ENCODE peak calls at places on chromosome 1, in four cellular contexts. H, D, N and I are unnamed samples.

GRCh38 chr1:200233393-200233792 is 176.4 kb downstream of the ZNF281 start:
- DNase-seq in H (no peak), D (no peak), N (no peak), I (no peak)

GRCh38 chr1:63615809-63616420 is 22.7 kb downstream of the PGM1 start:
- DNase-seq in H (peak; percentile 72), D (no peak), N (peak; percentile 26), I (peak; percentile 42)

GRCh38 chr1:15174615-15174983 is 21.1 kb downstream of the TMEM51 start:
- DNase-seq in H (no peak), D (no peak), N (no peak), I (no peak)

GRCh38 chr1:59846895-59847282 is 32.1 kb downstream of the HOOK1 start:
- DNase-seq in H (no peak), D (no peak), N (no peak), I (no peak)

GRCh38 chr1:26015358-26015757 is 6.2 kb upstream of the EXTL1 start:
- DNase-seq in H (no peak), D (peak; percentile 35), N (no peak), I (no peak)

GRCh38 chr1:160293020-160293968 is 8.4 kb upstream of the PEX19 start:
- DNase-seq in H (no peak), D (no peak), N (no peak), I (no peak)

GRCh38 chr1:224343679-224344078 is 13.0 kb upstream of the CNIH4 start:
- DNase-seq in H (no peak), D (no peak), N (no peak), I (no peak)

GRCh38 chr1:156892190-156893047 is 1.1 kb upstream of the PEAR1 start:
- DNase-seq in H (peak; percentile 75), D (peak; percentile 36), N (peak; percentile 93), I (peak; percentile 91)

GRCh38 chr1:234431255-234431654 is 47.7 kb downstream of the TARBP1 start:
- DNase-seq in H (no peak), D (no peak), N (no peak), I (no peak)

GRCh38 chr1:58768971-58769808 is 14.7 kb downstream of the JUN start:
- DNase-seq in H (peak; percentile 72), D (no peak), N (peak; percentile 80), I (peak; percentile 64)

GRCh38 chr1:33349081-33349759 is 28.3 kb upstream of the A3GALT2 start:
- DNase-seq in H (peak; percentile 38), D (no peak), N (peak; percentile 70), I (peak; percentile 59)

GRCh38 chr1:25433389-25434186 is 2.9 kb downstream of the MACO1 start:
- DNase-seq in H (no peak), D (no peak), N (no peak), I (no peak)

GRCh38 chr1:46820560-46821060 is 21.8 kb downstream of the CYP4B1 start:
- DNase-seq in H (no peak), D (no peak), N (peak; percentile 23), I (no peak)

GRCh38 chr1:211327341-211327921 is 798 bp downstream of the TRAF5 start:
- DNase-seq in H (no peak), D (no peak), N (no peak), I (no peak)

GRCh38 chr1:82160036-82160435 is 359.3 kb downstream of the ADGRL2 start:
- DNase-seq in H (no peak), D (no peak), N (no peak), I (no peak)

GRCh38 chr1:24955161-24955560 is 25.1 kb upstream of the RUNX3 start:
- DNase-seq in H (no peak), D (no peak), N (no peak), I (no peak)

GRCh38 chr1:4801192-4801924 is 146.9 kb downstream of the AJAP1 start:
- DNase-seq in H (no peak), D (no peak), N (peak; percentile 80), I (peak; percentile 56)

GRCh38 chr1:147641695-147642592 is 28.4 kb downstream of the ACP6 start:
- DNase-seq in H (peak; percentile 64), D (no peak), N (no peak), I (no peak)

GRCh38 chr1:195663549-195664280 is 944.5 kb downstream of the KCNT2 start:
- DNase-seq in H (no peak), D (no peak), N (no peak), I (no peak)

GRCh38 chr1:41454406-41454805 is 30.1 kb downstream of the EDN2 start:
- DNase-seq in H (no peak), D (no peak), N (no peak), I (no peak)

GRCh38 chr1:220787069-220787614 is 429 bp downstream of the MTARC1 start:
- DNase-seq in H (peak; percentile 69), D (no peak), N (no peak), I (peak; percentile 87)

GRCh38 chr1:198423701-198424100 is 116.8 kb downstream of the ATP6V1G3 start:
- DNase-seq in H (no peak), D (no peak), N (no peak), I (no peak)

GRCh38 chr1:84736445-84736844 is 46.2 kb upstream of the SSX2IP start:
- DNase-seq in H (no peak), D (no peak), N (no peak), I (no peak)

GRCh38 chr1:41371630-41372599 is 10.7 kb downstream of the FOXO6 start:
- DNase-seq in H (no peak), D (no peak), N (peak; percentile 37), I (peak; percentile 62)

GRCh38 chr1:1003618-1004419 is 3.9 kb upstream of the HES4 start:
- DNase-seq in H (no peak), D (no peak), N (no peak), I (no peak)

GRCh38 chr1:1000357-1001056 is 610 bp upstream of the HES4 start:
- DNase-seq in H (peak; percentile 71), D (peak; percentile 34), N (peak; percentile 74), I (peak; percentile 85)

GRCh38 chr1:1001057-1001630 is 1.2 kb upstream of the HES4 start:
- DNase-seq in H (no peak), D (no peak), N (peak; percentile 20), I (peak; percentile 39)

GRCh38 chr1:999797-1000356 is at the start of gene HES4:
- DNase-seq in H (peak; percentile 91), D (peak; percentile 67), N (peak; percentile 90), I (peak; percentile 92)

GRCh38 chr1:1001631-1002300 is 1.9 kb upstream of the HES4 start:
- DNase-seq in H (peak; percentile 74), D (no peak), N (peak; percentile 80), I (peak; percentile 70)
- H3K4me3 ChIP-seq in H (peak overlapping the region; percentile 71), D (peak overlapping the region; percentile 58), N (peak overlapping the region; percentile 81), I (peak overlapping the region; percentile 67)

GRCh38 chr1:109402025-109402424 is 4.3 kb upstream of the SORT1 start:
- DNase-seq in H (no peak), D (no peak), N (no peak), I (no peak)
- H3K4me1 ChIP-seq in H (peaks cover 10% of the 10 kb centered on the region), D (no peaks in the 10 kb centered on the region), N (peaks cover 32% of the 10 kb centered on the region), I (peaks cover 20% of the 10 kb centered on the region)

DNA sequence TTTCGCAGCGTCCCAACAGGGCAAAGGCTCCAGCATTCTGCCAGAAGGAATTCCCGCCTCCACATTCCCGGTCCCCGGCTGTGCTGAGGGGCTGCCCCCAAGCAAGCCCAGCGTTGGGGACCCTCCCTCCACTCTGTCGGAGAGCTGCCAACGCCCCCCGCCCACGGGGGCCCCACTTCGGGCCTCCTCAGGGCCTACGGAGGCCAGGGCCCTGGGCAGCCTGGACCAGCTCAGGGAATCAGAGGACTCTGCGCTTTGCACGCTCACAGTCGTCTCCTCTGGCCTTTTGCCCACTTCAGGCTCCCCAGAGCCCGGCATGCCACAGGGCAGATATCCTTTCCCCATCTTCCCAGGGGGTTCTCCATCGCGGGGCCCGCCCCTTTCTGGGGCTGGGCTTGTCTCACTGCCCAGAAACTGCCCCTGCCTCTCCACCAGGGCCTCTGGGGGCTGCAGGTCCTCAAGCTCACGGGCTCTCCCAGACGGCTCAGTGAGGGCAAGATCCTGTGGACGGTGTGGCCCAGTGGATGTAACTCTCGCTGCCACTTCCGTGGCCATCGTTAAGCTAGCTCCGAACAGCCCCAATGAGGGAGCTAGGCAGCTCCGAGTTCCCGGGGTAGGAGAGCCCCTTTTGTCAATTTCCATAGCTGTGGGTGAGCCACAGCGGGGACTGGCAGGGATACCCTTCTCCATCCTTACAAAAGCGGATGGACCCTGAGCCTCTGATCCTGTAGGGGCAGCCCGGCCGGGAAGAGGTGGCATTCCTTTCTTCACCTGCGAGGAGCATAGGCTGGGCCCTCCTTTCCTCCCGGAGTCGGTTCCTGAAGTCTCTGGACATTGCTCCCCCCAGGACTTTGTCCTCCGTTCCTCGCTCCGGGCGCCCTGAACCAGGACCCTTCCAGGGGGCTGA is 2.8 kb downstream of the ITPKB start:
- DNase-seq in H (no peak), D (no peak), N (peak; percentile 38), I (peak; percentile 68)
- H3K4me3 ChIP-seq in H (peak overlapping the region; percentile 88), D (peak overlapping the region; percentile 87), N (peak overlapping the region; percentile 94), I (peak overlapping the region; percentile 68)

DNA sequence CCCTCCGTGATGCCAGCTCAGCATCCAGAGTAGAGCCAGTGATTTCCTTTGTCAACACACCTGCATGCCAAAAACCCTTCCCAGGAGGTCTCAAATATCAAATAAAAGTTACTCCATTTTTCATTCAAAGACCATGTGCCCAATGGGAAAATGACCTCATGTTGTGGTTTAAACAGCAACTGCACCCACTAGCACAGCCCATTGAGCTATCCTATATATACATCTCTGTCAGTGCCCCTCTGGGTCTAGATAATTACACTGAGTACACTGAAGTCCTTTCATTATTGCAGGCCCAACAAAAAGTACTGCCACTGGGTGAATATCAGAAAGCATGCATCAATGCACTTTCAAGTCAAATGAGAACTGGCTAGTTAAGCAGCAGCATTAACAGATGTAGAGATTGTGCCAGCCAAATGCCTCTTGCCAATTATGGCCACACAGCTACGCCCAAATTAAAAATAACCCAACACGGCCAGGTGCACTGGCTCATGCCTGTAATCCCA is 117.7 kb downstream of the SLC45A1 start:
- DNase-seq in H (no peak), D (no peak), N (no peak), I (no peak)
- H3K4me1 ChIP-seq in H (peaks cover 10% of the 10 kb centered on the region), D (no peaks in the 10 kb centered on the region), N (peaks cover 51% of the 10 kb centered on the region), I (peaks cover 29% of the 10 kb centered on the region)

GRCh38 chr1:213988639-213989070 is 882 bp downstream of the PROX1 start:
- DNase-seq in H (no peak), D (no peak), N (no peak), I (no peak)
- H3K4me3 ChIP-seq in H (peak overlapping the region; percentile 52), D (peak overlapping the region; percentile 52), N (peak overlapping the region; percentile 72), I (peak overlapping the region; percentile 29)